ENCODE peak calls at places on chromosome 16, in nine cellular contexts. N is neuronal stem cell, R is Caco-2, B is HepG2, O is pancreas, J is fibroblast of villous mesenchyme, F is MG63, A is iPS DF 6.9, Q is bronchial epithelial cell. D is an unnamed sample.
A peak's percentile ranks its signal among the peaks of the same experiment; 100 is the strongest.

GRCh38 chr16:78665373-78665772 is 565.9 kb downstream of the WWOX start:
- DNase-seq in N (no peak), R (no peak), B (no peak), O (no peak), J (no peak), F (no peak), A (no peak), Q (no peak), D (no peak)

GRCh38 chr16:67641779-67642708 is 2.9 kb upstream of the CARMIL2 start:
- DNase-seq in N (no peak), R (no peak), B (no peak), O (peak; percentile 60), J (peak; percentile 48), F (peak; percentile 84), A (no peak), Q (peak; percentile 70), D (peak; percentile 84)

GRCh38 chr16:19700319-19700781 is 17.7 kb downstream of the KNOP1 start:
- DNase-seq in N (no peak), R (no peak), B (peak; percentile 79), O (no peak), J (peak; percentile 72), F (peak; percentile 17), A (no peak), Q (peak; percentile 75), D (no peak)

GRCh38 chr16:77896357-77896972 is 108.1 kb downstream of the VAT1L start:
- DNase-seq in N (no peak), R (no peak), B (no peak), O (no peak), J (no peak), F (no peak), A (no peak), Q (no peak), D (no peak)

GRCh38 chr16:48365601-48366164 is 19.5 kb downstream of the SIAH1 start:
- DNase-seq in N (peak; percentile 76), R (peak; percentile 87), B (peak; percentile 83), O (peak; percentile 91), J (peak; percentile 91), F (peak; percentile 88), A (no peak), Q (peak; percentile 84), D (peak; percentile 98)

GRCh38 chr16:17463335-17463734 is 7.4 kb downstream of the XYLT1 start:
- DNase-seq in N (no peak), R (no peak), B (no peak), O (no peak), J (no peak), F (no peak), A (no peak), Q (no peak), D (no peak)

GRCh38 chr16:89020068-89020924 is 43.3 kb upstream of the CBFA2T3 start:
- DNase-seq in N (no peak), R (no peak), B (no peak), O (no peak), J (no peak), F (no peak), A (no peak), Q (no peak), D (no peak)

GRCh38 chr16:87765473-87765775 is 362 bp downstream of the KLHDC4 start:
- DNase-seq in N (no peak), R (no peak), B (no peak), O (no peak), J (no peak), F (peak; percentile 17), A (no peak), Q (no peak), D (no peak)

GRCh38 chr16:51638338-51639135 is 487.5 kb upstream of the SALL1 start:
- DNase-seq in N (no peak), R (no peak), B (no peak), O (no peak), J (peak; percentile 9), F (no peak), A (no peak), Q (peak; percentile 55), D (no peak)

GRCh38 chr16:51637744-51638100 is 486.7 kb upstream of the SALL1 start:
- DNase-seq in N (no peak), R (no peak), B (no peak), O (no peak), J (peak; percentile 25), F (no peak), A (no peak), Q (peak; percentile 19), D (no peak)

GRCh38 chr16:51641191-51641765 is 490.2 kb upstream of the SALL1 start:
- DNase-seq in N (no peak), R (no peak), B (no peak), O (no peak), J (no peak), F (no peak), A (no peak), Q (no peak), D (no peak)

GRCh38 chr16:51640196-51640595 is 489.1 kb upstream of the SALL1 start:
- DNase-seq in N (no peak), R (no peak), B (no peak), O (no peak), J (no peak), F (no peak), A (no peak), Q (no peak), D (no peak)

DNA sequence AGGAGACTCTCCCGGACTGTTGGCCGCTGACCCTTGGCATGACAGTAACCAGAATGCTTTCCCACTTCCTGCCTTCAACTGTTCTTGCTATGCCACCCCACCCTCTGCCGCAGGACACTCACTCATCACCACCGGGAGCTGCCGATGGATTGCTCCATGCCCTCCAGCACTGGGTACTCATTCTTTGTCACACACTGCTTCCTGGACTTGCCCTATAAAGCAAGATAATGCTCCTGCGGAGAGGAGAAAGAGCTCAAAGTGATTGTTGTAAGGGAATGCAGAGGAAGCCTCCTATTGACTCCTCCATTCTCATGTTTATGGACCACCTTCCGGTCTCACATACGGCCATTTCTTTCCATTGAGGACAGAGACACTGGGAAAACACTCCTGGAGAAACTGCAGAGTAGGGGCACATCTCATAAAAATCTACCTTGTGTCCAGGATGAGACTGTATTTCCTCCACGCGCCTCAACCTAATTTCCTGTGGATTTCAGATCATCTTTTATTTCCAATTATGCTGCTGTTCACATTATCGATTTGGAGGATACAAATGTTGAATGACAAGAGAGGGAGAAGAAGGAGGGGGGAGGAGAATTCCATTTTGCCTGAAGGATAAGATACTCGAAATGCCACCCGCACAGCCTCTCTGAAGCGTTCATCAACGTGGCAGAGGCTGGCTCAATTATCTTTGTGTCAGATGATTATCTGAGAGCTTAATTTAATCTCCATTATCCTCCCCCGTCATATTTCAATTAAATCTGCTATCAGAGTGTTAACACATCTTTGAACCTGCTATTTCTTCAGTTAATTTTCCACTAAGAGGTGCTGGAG is 486.1 kb upstream of the SALL1 start:
- DNase-seq in N (no peak), R (no peak), B (no peak), O (no peak), J (no peak), F (peak; percentile 76), A (peak; percentile 75), Q (peak; percentile 81), D (no peak)
- H3K4me3 ChIP-seq in N (no peak overlapping the region), R (no peak overlapping the region), B (no peak overlapping the region), O (no peak overlapping the region), J (peak overlapping the region; percentile 22), F (no peak overlapping the region), A (no peak overlapping the region), Q (no peak overlapping the region), D (no peak overlapping the region)

GRCh38 chr16:4477966-4478365 is 1.8 kb downstream of the HMOX2 start:
- DNase-seq in N (no peak), R (no peak), B (no peak), O (no peak), J (peak; percentile 44), F (peak; percentile 43), A (no peak), Q (peak; percentile 99), D (peak; percentile 32)

GRCh38 chr16:4472880-4473279 is 1.5 kb downstream of the NMRAL1 start:
- DNase-seq in N (no peak), R (no peak), B (peak; percentile 47), O (no peak), J (no peak), F (no peak), A (no peak), Q (no peak), D (no peak)

GRCh38 chr16:4475880-4476790 is at the start of gene HMOX2:
- DNase-seq in N (peak; percentile 75), R (peak; percentile 94), B (peak; percentile 86), O (peak; percentile 98), J (peak; percentile 91), F (peak; percentile 89), A (peak; percentile 93), Q (peak; percentile 81), D (peak; percentile 97)

GRCh38 chr16:4471869-4472268 is 2.6 kb downstream of the NMRAL1 start:
- DNase-seq in N (no peak), R (no peak), B (no peak), O (no peak), J (no peak), F (no peak), A (no peak), Q (no peak), D (no peak)

DNA sequence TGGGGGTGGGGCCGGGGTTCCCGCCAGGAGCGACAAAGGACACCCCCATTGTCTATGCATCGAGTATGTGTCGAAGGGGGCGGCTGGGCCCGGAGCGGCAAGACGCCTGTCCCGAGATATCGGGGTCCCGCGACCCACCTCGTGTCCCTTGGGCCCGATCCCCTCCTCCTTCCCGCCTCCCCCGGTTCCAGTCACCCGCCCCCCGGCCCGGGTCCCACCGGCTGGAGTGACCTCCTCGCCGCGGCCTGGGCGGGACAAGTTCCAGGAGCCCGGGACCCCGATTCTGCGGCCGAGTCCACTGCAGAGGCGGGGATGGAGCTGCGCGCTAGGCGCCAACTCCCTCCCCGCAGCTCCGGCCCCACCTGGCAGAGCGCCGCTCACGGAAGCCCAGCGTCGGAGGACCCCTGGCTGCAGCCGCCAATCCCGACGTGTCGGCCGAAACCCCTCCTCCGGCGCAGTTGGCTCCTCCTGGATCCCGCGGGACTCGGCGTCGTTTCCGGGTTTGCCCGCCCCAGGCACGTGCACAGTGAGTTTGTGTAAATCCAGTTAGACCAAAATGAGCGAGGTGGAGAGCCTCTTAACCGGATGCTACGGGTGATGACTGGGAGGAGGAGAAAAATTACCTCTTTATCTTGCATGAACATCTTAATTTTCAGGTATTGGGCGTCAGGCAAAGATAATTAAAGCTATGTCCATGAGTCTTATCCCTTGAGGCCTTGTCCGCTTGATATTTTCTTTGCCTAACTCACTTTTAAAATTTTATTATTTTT is at the start of gene NMRAL1:
- DNase-seq in N (peak; percentile 59), R (peak; percentile 97), B (peak; percentile 82), O (peak; percentile 86), J (peak; percentile 92), F (peak; percentile 89), A (peak; percentile 84), Q (peak; percentile 87), D (peak; percentile 96)
- H3K4me3 ChIP-seq in N (peak within 1 kb of the TSS; percentile 79), R (peak within 1 kb of the TSS; percentile 68), B (peak within 1 kb of the TSS; percentile 71), O (peak within 1 kb of the TSS; percentile 78), J (peak within 1 kb of the TSS; percentile 65), F (peak within 1 kb of the TSS; percentile 56), A (peak within 1 kb of the TSS; percentile 75), Q (peak within 1 kb of the TSS; percentile 87), D (peak within 1 kb of the TSS; percentile 53)

DNA sequence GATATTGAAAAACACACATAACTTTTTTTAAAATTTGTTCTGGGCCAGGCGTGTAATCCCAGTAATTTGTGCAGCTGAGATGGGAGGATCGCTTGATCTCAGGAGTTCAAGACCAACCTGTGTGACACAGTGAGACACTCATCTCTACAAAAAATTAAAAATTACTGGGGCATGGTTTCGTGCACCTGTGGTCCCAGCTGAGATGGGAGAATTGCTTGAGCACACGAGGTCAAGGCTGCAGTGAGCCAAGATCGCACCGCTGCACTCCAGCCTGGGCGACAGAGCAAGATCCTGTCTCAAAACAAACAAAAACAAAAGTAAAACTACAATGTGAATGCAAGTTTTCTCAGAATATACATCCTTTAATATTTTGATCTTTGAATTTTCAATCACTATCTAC is 15.1 kb downstream of the C16orf54 start:
- DNase-seq in N (no peak), R (no peak), B (no peak), O (no peak), J (no peak), F (no peak), A (no peak), Q (no peak), D (no peak)
- H3K4me3 ChIP-seq in N (no peak overlapping the region), R (no peak overlapping the region), B (no peak overlapping the region), O (no peak overlapping the region), J (no peak overlapping the region), F (no peak overlapping the region), A (no peak overlapping the region), Q (no peak overlapping the region), D (no peak overlapping the region)

GRCh38 chr16:70522216-70523000 is 946 bp downstream of the COG4 start:
- DNase-seq in N (no peak), R (no peak), B (no peak), O (no peak), J (no peak), F (no peak), A (no peak), Q (no peak), D (no peak)
- H3K4me3 ChIP-seq in N (peak overlapping the region; percentile 100), R (peak overlapping the region; percentile 93), B (peak overlapping the region; percentile 98), O (peak overlapping the region; percentile 65), J (peak overlapping the region; percentile 91), F (peak overlapping the region; percentile 79), A (peak overlapping the region; percentile 84), Q (peak overlapping the region; percentile 87), D (peak overlapping the region; percentile 92)